ENCODE peak calls at places on chromosomes 2 and 18, in four cellular contexts. P is suprapubic skin, X is right lobe of liver, M is AG04449. D is an unnamed sample.

GRCh38 chr2:11829324-11829946 is 83.0 kb downstream of the LPIN1 start:
- DNase-seq in X (peak), P (no peak), M (no peak), D (no peak)

GRCh38 chr2:213306320-213306942 is 22.2 kb downstream of the SPAG16 start:
- DNase-seq in M (peak), P (no peak), X (peak), D (no peak)

GRCh38 chr18:12309683-12310198 is 1.7 kb downstream of the TUBB6 start:
- DNase-seq in X (no peak), P (peak), M (no peak), D (no peak)

GRCh38 chr2:122033796-122034195 is 278.3 kb downstream of the TSN start:
- DNase-seq in M (no peak), X (no peak), P (no peak), D (no peak)

GRCh38 chr18:13553449-13553848 is 172.9 kb downstream of the FAM210A start:
- DNase-seq in P (no peak), M (no peak), X (no peak), D (no peak)

GRCh38 chr2:139669675-139670074 is 889.5 kb upstream of the NXPH2 start:
- DNase-seq in M (no peak), X (no peak), P (no peak), D (no peak)

GRCh38 chr2:56291711-56292110 is 107.9 kb downstream of the CCDC85A start:
- DNase-seq in M (no peak), X (no peak), P (no peak), D (no peak)

GRCh38 chr2:152730591-152731333 is 12.3 kb downstream of the ARL6IP6 start:
- DNase-seq in P (no peak), X (no peak), M (no peak), D (peak)

GRCh38 chr2:224944707-224945106 is 97.6 kb downstream of the DOCK10 start:
- DNase-seq in X (no peak), P (no peak), M (no peak), D (no peak)

GRCh38 chr2:136434251-136434715 is 316.3 kb upstream of the CXCR4 start:
- DNase-seq in P (no peak), X (no peak), M (no peak), D (no peak)

GRCh38 chr2:230731512-230731911 is 18.9 kb downstream of the CAB39 start:
- DNase-seq in P (no peak), X (no peak), M (no peak), D (no peak)

GRCh38 chr2:186098821-186099220 is 360.2 kb downstream of the FSIP2 start:
- DNase-seq in X (no peak), P (no peak), M (no peak), D (no peak)

GRCh38 chr18:23531912-23532311 is 28.6 kb downstream of the RMC1 start:
- DNase-seq in X (no peak), P (no peak), M (no peak), D (no peak)

GRCh38 chr18:76803814-76804213 is 18.5 kb upstream of the ZNF236 start:
- DNase-seq in P (no peak), M (no peak), X (no peak), D (peak)

GRCh38 chr2:234953116-234954031 is 1.6 kb downstream of the SH3BP4 start:
- DNase-seq in X (no peak), M (no peak), P (peak), D (no peak)

GRCh38 chr2:9333591-9334171 is 89.6 kb downstream of the ITGB1BP1 start:
- DNase-seq in X (peak), P (no peak), M (peak), D (peak)

GRCh38 chr18:26656944-26657536 is 108.7 kb upstream of the KCTD1 start:
- DNase-seq in P (peak), M (no peak), X (peak), D (peak)

GRCh38 chr18:79982736-79983135 is 5.6 kb downstream of the TXNL4A start:
- DNase-seq in M (no peak), X (no peak), P (no peak), D (peak)

GRCh38 chr18:21192308-21192624 is 49.8 kb upstream of the GREB1L start:
- DNase-seq in M (no peak), P (no peak), X (no peak), D (no peak)

GRCh38 chr2:207473203-207473865 is 56.4 kb upstream of the CREB1 start:
- DNase-seq in X (no peak), M (peak), P (no peak), D (no peak)

GRCh38 chr2:15706424-15706823 is 114.8 kb downstream of the DDX1 start:
- DNase-seq in P (no peak), X (no peak), M (no peak), D (no peak)

GRCh38 chr2:22499082-22499844 is 885.7 kb upstream of the KLHL29 start:
- DNase-seq in P (no peak), X (no peak), M (no peak), D (no peak)

GRCh38 chr18:70423988-70424387 is 135.1 kb downstream of the SOCS6 start:
- DNase-seq in M (no peak), X (no peak), P (no peak), D (no peak)

GRCh38 chr2:153354406-153354805 is 124.2 kb downstream of the RPRM start:
- DNase-seq in P (no peak), X (no peak), M (no peak), D (no peak)

GRCh38 chr2:71327916-71328315 is 3.7 kb upstream of the ZNF638 start:
- DNase-seq in P (no peak), X (no peak), M (no peak), D (no peak)

GRCh38 chr2:132670961-132671781 is 1.2 kb upstream of the LYPD1 start:
- DNase-seq in M (no peak), P (no peak), X (no peak), D (no peak)

GRCh38 chr18:5518899-5519371 is 24.9 kb downstream of the EPB41L3 start:
- DNase-seq in X (no peak), P (no peak), M (no peak), D (no peak)

GRCh38 chr18:22164337-22165048 is 4.9 kb upstream of the GATA6 start:
- DNase-seq in X (no peak), P (no peak), M (no peak), D (no peak)

GRCh38 chr2:71710367-71710766 is 257.0 kb downstream of the DYSF start:
- DNase-seq in P (no peak), X (no peak), M (no peak), D (no peak)

GRCh38 chr2:186919272-186919671 is 70.3 kb upstream of the ZSWIM2 start:
- DNase-seq in P (no peak), M (peak), X (no peak), D (no peak)

GRCh38 chr2:184304006-184304405 is 294.3 kb upstream of the ZNF804A start:
- DNase-seq in M (no peak), P (no peak), X (no peak), D (no peak)

GRCh38 chr2:25929789-25930473 is 51.6 kb upstream of the ASXL2 start:
- DNase-seq in M (no peak), X (no peak), P (no peak), D (no peak)

GRCh38 chr2:215828528-215829184 is 184.7 kb downstream of the MREG start:
- DNase-seq in P (no peak), M (no peak), X (peak), D (peak)

GRCh38 chr2:206230060-206230890 is 44.2 kb upstream of the ZDBF2 start:
- DNase-seq in P (no peak), M (no peak), X (no peak), D (no peak)

DNA sequence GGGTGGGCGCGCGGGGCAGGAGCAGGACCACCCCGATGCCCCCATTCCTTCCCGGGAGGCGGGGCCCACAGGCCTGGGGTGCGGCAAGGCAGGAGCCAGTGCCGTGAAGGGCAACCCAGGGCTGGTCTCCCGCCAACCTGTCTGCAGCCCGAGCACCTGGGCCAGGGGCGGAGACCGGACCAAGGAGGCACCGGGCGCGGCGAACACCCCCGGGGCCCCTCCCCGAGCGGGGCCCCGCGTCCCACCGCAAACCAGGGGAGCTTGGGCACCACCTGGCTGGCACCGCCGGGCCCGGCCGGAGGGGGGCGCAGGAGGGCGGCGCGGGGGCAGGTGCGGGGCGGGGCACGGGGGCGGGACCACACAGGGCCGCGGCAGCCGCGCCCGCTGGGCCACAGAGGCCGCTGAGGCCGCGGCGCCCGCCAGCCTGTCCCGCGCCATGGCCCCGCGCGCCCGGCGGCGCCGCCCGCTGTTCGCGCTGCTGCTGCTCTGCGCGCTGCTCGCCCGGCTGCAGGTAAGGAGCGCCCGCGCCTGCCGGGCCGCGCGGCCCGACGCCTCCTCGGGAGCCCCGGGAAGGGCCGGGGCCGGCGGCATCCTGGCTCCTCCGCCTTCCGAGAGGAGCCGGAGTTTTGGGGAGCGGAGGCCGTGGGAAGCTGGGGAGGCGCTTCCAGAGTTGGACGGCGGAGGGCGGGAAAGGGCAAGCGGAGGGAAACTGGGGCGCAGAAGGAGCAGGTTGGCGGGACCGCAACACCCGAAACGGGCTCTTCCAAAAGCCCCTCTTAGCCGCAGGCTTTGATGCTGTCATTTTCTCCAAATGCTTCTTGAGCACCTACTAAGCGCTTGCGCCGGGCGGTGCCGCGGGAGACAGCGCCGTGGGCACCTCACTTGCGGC is at the start of gene TNFRSF11A:
- DNase-seq in M (no peak), P (no peak), X (peak), D (no peak)
- TF ChIP-seq CTCF in M (no peak), P (no peak), X (peak), D (peak)

GRCh38 chr2:98537390-98537972 is 70.8 kb downstream of the COA5 start:
- DNase-seq in P (no peak), M (no peak), X (no peak), D (no peak)

GRCh38 chr2:98538280-98539041 is 69.9 kb downstream of the COA5 start:
- DNase-seq in P (no peak), X (no peak), M (peak), D (no peak)

GRCh38 chr2:98533547-98533946 is 74.8 kb downstream of the COA5 start:
- DNase-seq in M (no peak), X (no peak), P (no peak), D (no peak)

GRCh38 chr2:98532761-98533160 is 75.6 kb downstream of the COA5 start:
- DNase-seq in X (no peak), P (no peak), M (no peak), D (no peak)

DNA sequence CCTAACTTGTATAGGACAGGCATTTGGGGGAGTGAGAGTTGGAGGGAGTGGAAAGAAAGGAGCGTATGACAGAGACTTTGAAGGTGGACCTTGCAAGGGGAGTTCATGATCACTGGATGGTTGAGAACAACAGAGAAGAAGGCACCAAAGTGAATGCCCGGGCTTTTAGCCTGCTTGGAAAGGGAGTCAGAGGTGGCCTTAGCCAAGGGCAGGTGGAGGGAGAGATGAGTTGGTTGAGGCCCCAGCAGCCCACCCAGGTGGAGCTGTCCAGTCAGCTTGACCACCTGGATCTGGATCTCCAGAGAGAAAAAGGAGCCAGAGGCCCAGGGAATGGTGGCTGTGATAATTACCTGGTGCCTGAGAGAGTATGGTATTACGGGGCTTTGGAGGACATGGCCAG is 73.6 kb downstream of the COA5 start:
- DNase-seq in M (no peak), P (no peak), X (no peak), D (no peak)
- TF ChIP-seq CTCF in M (no peak), P (no peak), X (no peak), D (no peak)

GRCh38 chr18:44098551-44099098 is 582.1 kb upstream of the SETBP1 start:
- DNase-seq in M (no peak), X (no peak), P (no peak), D (no peak)
- TF ChIP-seq CTCF in M (peak), X (peak), P (no peak), D (no peak)

GRCh38 chr2:129930451-129930850 is 49.0 kb upstream of the RAB6C start:
- DNase-seq in M (no peak), X (no peak), P (no peak), D (no peak)

GRCh38 chr2:129935118-129935517 is 44.3 kb upstream of the RAB6C start:
- DNase-seq in M (no peak), P (no peak), X (no peak), D (no peak)

GRCh38 chr2:129934044-129934822 is 45.2 kb upstream of the RAB6C start:
- DNase-seq in M (no peak), P (no peak), X (no peak), D (no peak)

GRCh38 chr2:129936334-129936934 is 43.0 kb upstream of the RAB6C start:
- DNase-seq in M (no peak), P (no peak), X (no peak), D (no peak)
- TF ChIP-seq CTCF in M (peak), P (no peak), X (peak), D (no peak)

DNA sequence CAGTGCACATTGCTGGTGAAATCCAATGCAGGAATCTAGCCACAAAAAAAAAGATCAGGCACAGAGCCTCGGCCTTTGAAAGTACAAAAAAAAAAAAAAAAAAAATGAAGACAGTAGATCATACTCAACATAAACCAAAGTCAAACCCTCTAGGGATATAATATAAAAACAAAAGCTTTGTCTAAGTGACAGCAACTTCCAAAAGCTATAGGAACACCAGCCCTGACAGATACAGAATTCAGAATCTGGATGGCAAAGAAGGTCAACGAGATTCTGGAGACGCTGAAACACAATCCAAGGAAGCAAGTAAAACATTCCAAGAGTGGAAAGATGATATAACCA is 54.0 kb upstream of the SCN1A start:
- DNase-seq in P (no peak), X (no peak), M (no peak), D (no peak)
- TF ChIP-seq CTCF in P (no peak), X (no peak), M (no peak), D (no peak)

GRCh38 chr2:104976603-104977120 is 61.2 kb upstream of the MRPS9 start:
- DNase-seq in M (no peak), X (no peak), P (no peak), D (no peak)
- TF ChIP-seq CTCF in M (no peak), X (no peak), P (no peak), D (peak)

GRCh38 chr2:86706935-86707334 is 13.2 kb upstream of the RMND5A start:
- DNase-seq in M (no peak), X (no peak), P (no peak), D (no peak)

GRCh38 chr2:86700705-86701104 is 19.4 kb upstream of the RMND5A start:
- DNase-seq in X (no peak), M (peak), P (no peak), D (no peak)

GRCh38 chr2:86706220-86706619 is 13.9 kb upstream of the RMND5A start:
- DNase-seq in P (no peak), X (no peak), M (no peak), D (no peak)

GRCh38 chr2:86704482-86704971 is 15.6 kb upstream of the RMND5A start:
- DNase-seq in X (no peak), M (peak), P (no peak), D (no peak)

DNA sequence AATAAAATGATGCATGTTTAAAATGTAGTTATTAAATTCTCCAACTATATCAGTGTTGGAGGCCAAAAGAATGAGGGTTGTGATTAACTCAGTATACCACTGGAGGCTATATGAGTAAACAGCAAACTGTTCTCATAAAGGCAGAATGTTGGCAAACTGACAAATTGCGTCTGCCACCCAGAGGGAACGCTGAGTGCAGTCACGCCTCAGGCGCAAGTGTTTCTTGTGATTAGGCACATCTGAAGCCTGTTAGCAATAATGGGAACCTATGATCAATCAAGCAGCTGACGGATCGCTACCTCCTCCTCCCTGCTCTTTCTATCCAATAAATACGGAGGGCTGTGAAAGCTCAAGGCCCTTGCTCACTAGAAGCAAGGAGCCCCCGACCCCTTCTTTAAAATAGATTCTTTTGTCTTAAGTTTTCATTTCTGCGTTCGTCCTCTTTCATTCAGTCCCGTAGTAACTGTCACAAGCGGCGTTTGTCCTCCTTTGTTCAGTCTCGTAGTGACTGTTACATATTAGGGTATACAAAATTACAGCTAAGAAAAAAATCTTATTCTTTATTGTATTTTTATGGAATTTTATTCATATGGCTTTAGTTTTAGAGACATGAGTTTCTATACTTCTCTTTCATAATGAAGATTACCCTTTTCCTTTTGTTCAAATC is 16.3 kb upstream of the RMND5A start:
- DNase-seq in M (peak), X (no peak), P (no peak), D (no peak)
- TF ChIP-seq CTCF in M (no peak), X (no peak), P (no peak), D (no peak)

GRCh38 chr2:232444409-232445148 is 11.4 kb upstream of the ALPI start:
- DNase-seq in M (no peak), P (peak), X (peak), D (no peak)
- TF ChIP-seq CTCF in M (peak), P (no peak), X (peak), D (peak)

DNA sequence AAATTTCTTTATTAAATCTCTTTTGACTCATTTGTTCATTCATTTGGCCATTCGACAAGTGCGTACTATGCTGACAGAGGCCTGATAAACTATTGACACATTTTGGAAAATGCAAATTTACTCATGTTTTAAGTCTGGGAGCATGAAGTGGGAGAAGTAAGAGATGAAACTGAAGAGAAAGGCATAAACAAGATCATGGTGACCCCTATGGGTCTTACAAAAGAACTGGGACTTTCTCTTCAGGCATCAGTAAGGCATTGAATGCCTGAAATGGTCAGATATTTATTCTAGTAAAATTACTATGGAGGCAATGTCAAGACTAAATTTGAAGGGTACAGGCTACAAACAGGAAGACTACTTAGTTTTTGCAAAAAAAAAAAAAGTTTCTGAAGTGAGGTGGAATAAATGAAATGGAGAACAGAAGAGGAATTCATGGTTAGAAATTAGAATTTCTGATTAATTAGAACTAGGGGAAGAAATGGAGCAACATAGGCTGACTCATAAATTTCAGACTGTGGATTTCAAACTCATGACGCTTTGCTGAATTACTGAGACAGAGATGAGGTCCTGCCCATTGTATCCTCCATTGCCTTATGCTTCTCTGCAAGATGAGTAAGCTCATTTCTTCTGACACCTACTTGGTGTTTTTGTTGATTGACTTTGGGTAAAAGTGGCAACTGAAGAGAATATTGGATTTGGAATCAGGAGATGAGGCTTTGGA is 32.7 kb downstream of the VSNL1 start:
- DNase-seq in M (no peak), X (no peak), P (no peak), D (no peak)
- TF ChIP-seq CTCF in M (no peak), X (peak), P (no peak), D (no peak)

D was measured in CD14-positive monocyte.